ENCODE peak calls at places on chromosomes 7 and 10, in four cellular contexts. O, S, T and Q are unnamed samples.

GRCh38 chr10:122078965-122079401 is 90.0 kb downstream of the TACC2 start:
- DNase-seq in O (no peak), S (no peak), T (no peak), Q (no peak)

GRCh38 chr7:50869108-50869716 is 86.5 kb upstream of the GRB10 start:
- DNase-seq in O (peak), S (peak), T (peak), Q (peak)

GRCh38 chr7:48781783-48782182 is 142.6 kb upstream of the CDC14C start:
- DNase-seq in O (no peak), S (peak), T (no peak), Q (no peak)

GRCh38 chr7:29496355-29497020 is 67.1 kb upstream of the PRR15 start:
- DNase-seq in O (no peak), S (no peak), T (no peak), Q (no peak)

GRCh38 chr10:46560381-46560780 is 3.9 kb upstream of the GPRIN2 start:
- DNase-seq in O (no peak), S (no peak), T (no peak), Q (no peak)

GRCh38 chr7:48035967-48036478 is 680 bp downstream of the C7orf57 start:
- DNase-seq in O (peak), S (no peak), T (no peak), Q (no peak)

GRCh38 chr7:135281363-135281949 is 47.8 kb downstream of the STRA8 start:
- DNase-seq in O (peak), S (peak), T (peak), Q (peak)

GRCh38 chr7:66627876-66628360 is 763 bp upstream of the KCTD7 start:
- DNase-seq in O (no peak), S (no peak), T (no peak), Q (peak)

GRCh38 chr10:7084255-7085005 is 326.4 kb downstream of the SFMBT2 start:
- DNase-seq in O (peak), S (no peak), T (no peak), Q (no peak)

GRCh38 chr7:117806011-117806410 is 67.2 kb downstream of the CTTNBP2 start:
- DNase-seq in O (no peak), S (no peak), T (no peak), Q (no peak)

GRCh38 chr7:136971776-136972175 is 103.3 kb downstream of the CHRM2 start:
- DNase-seq in O (no peak), S (no peak), T (no peak), Q (no peak)

GRCh38 chr7:155292680-155293226 is 4.9 kb upstream of the INSIG1 start:
- DNase-seq in O (no peak), S (no peak), T (no peak), Q (no peak)

GRCh38 chr10:17981766-17982380 is 30.2 kb downstream of the SLC39A12 start:
- DNase-seq in O (peak), S (peak), T (peak), Q (peak)

GRCh38 chr10:103254538-103255325 is 9.0 kb downstream of the RPEL1 start:
- DNase-seq in O (peak), S (peak), T (no peak), Q (no peak)

GRCh38 chr7:99729501-99730261 is 5.3 kb downstream of the CYP3A7 start:
- DNase-seq in O (no peak), S (no peak), T (no peak), Q (peak)

GRCh38 chr7:20191044-20191867 is 25.9 kb downstream of the MACC1 start:
- DNase-seq in O (no peak), S (no peak), T (no peak), Q (no peak)

GRCh38 chr10:72736176-72736795 is 44.3 kb downstream of the MCU start:
- DNase-seq in O (peak), S (peak), T (no peak), Q (no peak)

GRCh38 chr7:74674166-74674565 is 16.6 kb downstream of the GTF2I start:
- DNase-seq in O (no peak), S (no peak), T (no peak), Q (no peak)

GRCh38 chr10:73838827-73839226 is 27.4 kb upstream of the NDST2 start:
- DNase-seq in O (peak), S (no peak), T (no peak), Q (no peak)

GRCh38 chr10:17516376-17516775 is 62.0 kb upstream of the ST8SIA6 start:
- DNase-seq in O (peak), S (no peak), T (no peak), Q (peak)

GRCh38 chr7:23450518-23450917 is 19.8 kb downstream of the IGF2BP3 start:
- DNase-seq in O (no peak), S (no peak), T (no peak), Q (no peak)

GRCh38 chr7:157302314-157302711 is 34.5 kb upstream of the DNAJB6 start:
- DNase-seq in O (peak), S (peak), T (no peak), Q (peak)

GRCh38 chr7:122067077-122067476 is 77.0 kb downstream of the AASS start:
- DNase-seq in O (no peak), S (no peak), T (no peak), Q (no peak)

GRCh38 chr7:159096736-159097581 is 47.7 kb downstream of the VIPR2 start:
- DNase-seq in O (no peak), S (no peak), T (no peak), Q (no peak)

GRCh38 chr10:29636178-29636577 is 1.4 kb upstream of the SVIL start:
- DNase-seq in O (peak), S (peak), T (no peak), Q (no peak)

GRCh38 chr7:88291401-88292173 is 15.1 kb downstream of the STEAP4 start:
- DNase-seq in O (peak), S (no peak), T (no peak), Q (no peak)

GRCh38 chr10:124293641-124294449 is 124.9 kb downstream of the OAT start:
- DNase-seq in O (no peak), S (no peak), T (no peak), Q (no peak)

GRCh38 chr7:155306677-155307470 is 9.2 kb downstream of the INSIG1 start:
- DNase-seq in O (no peak), S (no peak), T (no peak), Q (no peak)

GRCh38 chr7:76179686-76180085 is 22.0 kb upstream of the SRRM3 start:
- DNase-seq in O (no peak), S (no peak), T (no peak), Q (no peak)

GRCh38 chr7:130961128-130961601 is 227.2 kb upstream of the KLF14 start:
- DNase-seq in O (peak), S (peak), T (peak), Q (no peak)

GRCh38 chr10:32795598-32796183 is 162.3 kb downstream of the ITGB1 start:
- DNase-seq in O (peak), S (peak), T (no peak), Q (no peak)

GRCh38 chr10:31707578-31708411 is 220.8 kb downstream of the ARHGAP12 start:
- DNase-seq in O (peak), S (peak), T (peak), Q (no peak)

GRCh38 chr10:110502072-110502845 is 4.6 kb downstream of the DUSP5 start:
- DNase-seq in O (no peak), S (no peak), T (no peak), Q (no peak)
- H3K4me3 ChIP-seq in O (no peak), S (no peak), T (no peak), Q (peak)

GRCh38 chr7:102413611-102414010 is 17.4 kb downstream of the PRKRIP1 start:
- DNase-seq in O (no peak), S (no peak), T (no peak), Q (no peak)

GRCh38 chr7:102416406-102416805 is 17.0 kb upstream of the ORAI2 start:
- DNase-seq in O (no peak), S (no peak), T (no peak), Q (no peak)

GRCh38 chr7:102417105-102417504 is 16.3 kb upstream of the ORAI2 start:
- DNase-seq in O (no peak), S (no peak), T (no peak), Q (no peak)

GRCh38 chr7:102413071-102413470 is 16.9 kb downstream of the PRKRIP1 start:
- DNase-seq in O (no peak), S (no peak), T (no peak), Q (no peak)

GRCh38 chr7:102415685-102416225 is 17.6 kb upstream of the ORAI2 start:
- DNase-seq in O (no peak), S (no peak), T (no peak), Q (no peak)
- H3K4me3 ChIP-seq in O (no peak), S (no peak), T (no peak), Q (no peak)

DNA sequence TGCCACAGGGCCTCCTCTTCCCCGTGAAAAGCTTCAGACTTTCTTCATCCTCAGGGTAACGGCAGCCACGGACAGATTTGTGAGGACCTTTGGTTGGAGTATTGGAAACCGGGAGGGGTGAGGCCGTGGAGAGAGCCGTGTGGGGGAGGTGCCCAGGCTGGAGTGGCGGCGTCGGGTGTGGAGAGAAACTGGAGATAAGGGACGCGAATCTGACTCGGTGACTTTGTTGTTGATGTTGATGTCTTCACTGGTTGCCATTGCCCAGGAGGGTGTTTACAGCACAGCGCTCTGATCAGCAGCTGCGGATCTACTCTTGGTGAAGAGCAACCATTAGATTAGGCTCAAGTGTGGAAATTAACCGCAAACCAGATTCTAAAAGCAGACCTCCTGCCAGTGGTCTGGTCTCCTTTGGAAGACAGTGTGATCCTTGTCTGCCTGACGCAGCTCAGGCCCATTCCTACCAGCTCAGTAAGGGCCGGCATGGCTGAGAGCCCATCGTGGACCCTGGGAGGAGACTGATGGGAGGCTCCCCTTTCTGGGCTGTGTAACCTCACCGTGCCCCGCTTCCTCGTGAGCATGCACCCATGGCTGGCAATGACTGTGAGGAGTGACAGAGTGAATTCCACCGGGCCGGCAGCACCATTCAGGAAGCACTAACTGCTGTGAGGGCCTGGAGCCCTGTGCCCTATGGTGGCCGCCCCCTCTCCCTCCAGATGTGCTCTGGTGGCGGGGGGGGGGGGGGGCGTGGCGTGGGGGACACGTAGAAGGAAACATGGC is 90.3 kb downstream of the INPP5A start:
- DNase-seq in O (peak), S (no peak), T (peak), Q (no peak)
- H3K4me3 ChIP-seq in O (no peak), S (no peak), T (no peak), Q (no peak)

GRCh38 chr10:26861326-26861998 is 704 bp upstream of the ABI1 start:
- DNase-seq in O (no peak), S (no peak), T (no peak), Q (no peak)
- H3K4me3 ChIP-seq in O (no peak), S (peak), T (peak), Q (peak)

DNA sequence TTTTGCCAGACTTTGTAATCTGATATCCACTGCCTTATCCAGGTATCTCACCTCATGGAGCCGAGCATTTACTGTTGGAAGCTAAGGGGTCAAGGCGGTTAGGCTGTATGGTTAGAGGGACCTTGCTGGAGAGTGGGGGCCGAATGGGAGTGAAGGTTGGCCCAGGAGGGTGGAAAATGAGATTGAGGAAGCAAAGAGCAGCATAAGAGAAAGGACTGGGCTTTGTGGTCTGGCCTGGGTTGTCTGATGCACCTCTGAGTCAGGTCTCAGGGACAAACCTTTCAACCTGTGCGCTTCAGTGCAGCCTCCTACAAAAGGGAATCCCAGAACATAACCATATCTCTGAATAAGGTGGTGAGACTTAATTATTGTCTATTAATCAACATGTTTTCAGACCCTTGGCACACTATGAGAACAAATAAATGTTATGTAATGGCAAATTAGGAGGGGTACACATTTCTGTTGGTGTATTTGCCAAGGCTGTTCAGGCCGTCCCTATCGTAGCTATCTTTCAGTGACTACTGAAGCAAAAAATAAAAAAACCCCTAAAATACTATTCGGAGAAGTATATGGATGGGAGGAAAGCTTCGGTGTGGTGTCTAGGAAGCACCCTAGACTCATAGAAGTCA is 4.2 kb downstream of the CAMK1D start:
- DNase-seq in O (no peak), S (no peak), T (no peak), Q (no peak)
- H3K4me3 ChIP-seq in O (no peak), S (no peak), T (no peak), Q (no peak)

GRCh38 chr10:114181971-114182370 is 2.8 kb downstream of the TDRD1 start:
- DNase-seq in O (no peak), S (no peak), T (no peak), Q (no peak)
- H3K4me3 ChIP-seq in O (no peak), S (no peak), T (no peak), Q (no peak)

DNA sequence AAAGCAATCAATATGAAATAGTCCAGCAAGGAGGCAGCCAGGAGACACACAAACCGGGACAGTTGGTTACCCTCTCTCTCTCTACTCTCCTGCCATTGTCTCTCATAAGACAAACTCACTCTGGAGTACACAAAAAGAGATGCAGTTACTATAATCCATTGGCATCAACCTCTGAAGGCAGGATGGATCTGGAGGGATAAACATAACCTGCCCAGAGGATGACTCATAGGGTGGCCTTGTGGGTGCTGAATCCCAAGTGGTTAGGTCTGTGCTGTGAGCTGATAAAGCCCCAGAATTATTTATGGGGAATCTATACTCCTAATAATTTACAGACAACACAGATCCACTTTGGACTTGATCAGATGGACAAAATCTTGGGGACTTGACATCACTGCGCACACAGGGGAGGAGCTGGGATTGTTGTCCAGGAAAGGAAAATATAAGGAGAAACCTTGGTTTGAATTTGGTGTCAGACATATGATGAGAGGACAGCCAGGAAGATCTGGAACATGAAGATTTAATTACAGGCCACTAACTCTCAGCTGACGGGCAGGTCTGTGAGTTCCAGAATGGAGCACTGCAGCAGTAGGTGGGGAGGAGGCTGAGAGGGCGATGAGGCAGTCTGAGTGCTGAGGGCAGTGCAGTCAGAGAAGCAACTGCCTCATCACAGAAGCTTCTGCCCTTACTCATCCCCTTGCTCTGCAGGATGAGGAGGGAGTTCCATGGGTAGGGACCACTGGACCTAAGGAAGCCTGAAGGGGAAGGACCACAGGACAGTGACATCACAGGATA is 113.9 kb upstream of the PRSS58 start:
- DNase-seq in O (no peak), S (no peak), T (no peak), Q (no peak)
- H3K4me3 ChIP-seq in O (no peak), S (no peak), T (no peak), Q (no peak)

GRCh38 chr10:130401860-130402765 is 265.9 kb downstream of the GLRX3 start:
- DNase-seq in O (no peak), S (no peak), T (no peak), Q (no peak)
- H3K4me3 ChIP-seq in O (no peak), S (no peak), T (no peak), Q (no peak)